ENCODE peak calls at places on chromosome 1, in ten cellular contexts. C, P, F, I, X, R, K, G, E and O are unnamed samples.

GRCh38 chr1:36083219-36083618 is 675 bp upstream of the TEKT2 start:
- DNase-seq in I (no peak), E (no peak), R (no peak), C (no peak), X (no peak), G (peak), K (no peak), F (no peak), P (no peak), O (no peak)

GRCh38 chr1:43858324-43858723 is 75.3 kb upstream of the ARTN start:
- DNase-seq in E (no peak), P (no peak), K (peak), I (no peak), F (peak), G (no peak), X (no peak), R (no peak), C (peak), O (no peak)

GRCh38 chr1:18927082-18927653 is 24.8 kb upstream of the ALDH4A1 start:
- DNase-seq in P (no peak), X (no peak), E (no peak), C (no peak), K (no peak), G (no peak), I (no peak), F (no peak), R (no peak), O (no peak)

GRCh38 chr1:41152622-41153044 is 89.5 kb downstream of the SCMH1 start:
- DNase-seq in X (no peak), P (peak), I (no peak), E (no peak), F (peak), K (no peak), C (peak), R (no peak), G (no peak), O (no peak)

GRCh38 chr1:203082571-203083462 is 3.0 kb downstream of the MYOG start:
- DNase-seq in E (no peak), G (no peak), C (no peak), F (no peak), X (no peak), I (no peak), P (no peak), R (no peak), K (no peak), O (no peak)

GRCh38 chr1:67833595-67833926 is 294 bp upstream of the GNG12 start:
- DNase-seq in C (no peak), I (no peak), G (no peak), X (no peak), P (no peak), K (no peak), R (no peak), E (no peak), F (peak), O (no peak)

GRCh38 chr1:21783679-21784603 is 992 bp upstream of the USP48 start:
- DNase-seq in F (peak), X (no peak), I (no peak), G (no peak), E (no peak), K (peak), C (peak), R (peak), P (peak), O (no peak)

GRCh38 chr1:218156602-218157001 is 128.5 kb upstream of the RRP15 start:
- DNase-seq in I (no peak), F (no peak), G (no peak), R (no peak), K (peak), P (no peak), E (peak), C (no peak), X (no peak), O (peak)

GRCh38 chr1:174643206-174643605 is 195.4 kb downstream of the GPR52 start:
- DNase-seq in P (no peak), E (no peak), I (no peak), F (no peak), K (no peak), R (no peak), C (no peak), G (no peak), X (no peak), O (no peak)

GRCh38 chr1:208033236-208033635 is 122.3 kb upstream of the CD34 start:
- DNase-seq in G (no peak), I (no peak), E (no peak), C (no peak), X (no peak), R (no peak), K (no peak), F (no peak), P (no peak), O (no peak)

GRCh38 chr1:235366286-235366685 is 941 bp upstream of the TBCE start:
- DNase-seq in P (no peak), G (no peak), E (no peak), F (no peak), R (no peak), C (no peak), X (no peak), I (no peak), K (no peak), O (no peak)

GRCh38 chr1:1397839-1398523 is 1.2 kb downstream of the CCNL2 start:
- DNase-seq in G (no peak), C (no peak), X (no peak), K (no peak), E (no peak), I (no peak), R (no peak), P (no peak), F (peak), O (no peak)

GRCh38 chr1:89310505-89310904 is 37.8 kb upstream of the GBP5 start:
- DNase-seq in K (no peak), R (no peak), P (no peak), I (no peak), F (peak), E (no peak), C (no peak), G (no peak), X (no peak), O (no peak)

GRCh38 chr1:245428681-245429080 is 273.9 kb downstream of the KIF26B start:
- DNase-seq in F (no peak), G (no peak), I (no peak), E (no peak), P (no peak), R (no peak), C (no peak), X (no peak), K (no peak), O (no peak)

GRCh38 chr1:5962265-5963105 is 29.7 kb downstream of the NPHP4 start:
- DNase-seq in R (no peak), F (no peak), P (no peak), C (no peak), E (no peak), X (no peak), I (no peak), K (no peak), G (no peak), O (no peak)

GRCh38 chr1:157584503-157584902 is 13.4 kb downstream of the FCRL4 start:
- DNase-seq in K (no peak), F (no peak), C (no peak), X (no peak), E (no peak), G (no peak), P (no peak), I (no peak), R (no peak), O (no peak)

GRCh38 chr1:35835398-35835797 is 27.6 kb downstream of the AGO4 start:
- DNase-seq in P (no peak), I (no peak), K (no peak), R (no peak), G (no peak), X (no peak), F (no peak), E (no peak), C (no peak), O (no peak)

GRCh38 chr1:74729741-74730478 is 2.9 kb downstream of the CRYZ start:
- DNase-seq in P (peak), G (no peak), R (no peak), X (no peak), F (peak), C (no peak), I (no peak), K (no peak), E (no peak), O (no peak)

GRCh38 chr1:234315588-234315987 is 57.7 kb upstream of the COA6 start:
- DNase-seq in G (no peak), I (no peak), X (no peak), P (no peak), C (no peak), K (no peak), R (no peak), F (no peak), E (no peak), O (no peak)

GRCh38 chr1:53025034-53025777 is 36.8 kb upstream of the PODN start:
- DNase-seq in R (no peak), F (peak), P (no peak), X (no peak), E (peak), C (peak), G (peak), I (no peak), K (peak), O (no peak)

GRCh38 chr1:39110882-39111281 is 84.7 kb downstream of the NDUFS5 start:
- DNase-seq in R (no peak), E (no peak), X (no peak), P (no peak), C (no peak), F (peak), I (no peak), K (no peak), G (no peak), O (no peak)

GRCh38 chr1:24151175-24151533 is 8.2 kb upstream of the IL22RA1 start:
- DNase-seq in G (no peak), E (no peak), K (peak), R (no peak), X (peak), P (no peak), F (no peak), C (no peak), I (peak), O (peak)

GRCh38 chr1:8814870-8815269 is 2.6 kb downstream of the RERE start:
- DNase-seq in X (no peak), I (no peak), F (no peak), R (no peak), G (no peak), P (no peak), K (peak), C (no peak), E (no peak), O (no peak)

GRCh38 chr1:228317411-228317828 is 89.2 kb downstream of the TRIM11 start:
- DNase-seq in K (no peak), C (no peak), F (no peak), I (no peak), G (no peak), E (no peak), P (no peak), X (no peak), R (no peak), O (no peak)

GRCh38 chr1:77202746-77203145 is 16.5 kb downstream of the PIGK start:
- DNase-seq in G (no peak), I (no peak), P (no peak), E (no peak), F (no peak), C (no peak), R (no peak), K (no peak), X (no peak), O (no peak)

GRCh38 chr1:27017206-27017605 is 4.6 kb upstream of the TENT5B start:
- DNase-seq in G (no peak), P (no peak), X (no peak), I (no peak), R (no peak), K (no peak), C (no peak), F (no peak), E (no peak), O (no peak)